ENCODE peak calls at places on chromosomes 5 and 9, in ten cellular contexts. I, O, G, Z, P, M, Q, K, D and Y are unnamed samples. For H3K9me3, the result is how much of the 10 kb centered on the place peaks cover.

GRCh38 chr9:82939451-82939850 is 123.5 kb downstream of the RASEF start:
- DNase-seq in I (peak), O (no peak), G (peak), Z (no peak), P (no peak), M (no peak), Q (peak), K (no peak), D (peak), Y (no peak)

GRCh38 chr9:16341176-16341575 is 529.3 kb downstream of the BNC2 start:
- DNase-seq in I (no peak), O (no peak), G (no peak), Z (no peak), P (no peak), M (no peak), Q (no peak), K (no peak), D (peak), Y (no peak)

GRCh38 chr9:135303280-135303647 is 176.3 kb upstream of the PPP1R26 start:
- DNase-seq in I (no peak), O (no peak), G (no peak), Z (no peak), P (no peak), M (no peak), Q (no peak), K (no peak), D (no peak), Y (no peak)

GRCh38 chr5:42691413-42691861 is 65.2 kb upstream of the CCDC152 start:
- DNase-seq in I (no peak), O (no peak), G (no peak), Z (peak), P (peak), M (no peak), Q (no peak), K (no peak), D (peak), Y (no peak)

GRCh38 chr5:178624626-178625546 is 2.0 kb downstream of the CLK4 start:
- DNase-seq in I (no peak), O (no peak), G (no peak), Z (peak), P (no peak), M (no peak), Q (no peak), K (no peak), D (peak), Y (peak)

GRCh38 chr5:177232761-177233160 is 70.8 kb downstream of the RAB24 start:
- DNase-seq in I (no peak), O (no peak), G (no peak), Z (peak), P (no peak), M (no peak), Q (no peak), K (no peak), D (peak), Y (no peak)

GRCh38 chr9:17422994-17423680 is 155.7 kb upstream of the SH3GL2 start:
- DNase-seq in I (no peak), O (peak), G (no peak), Z (peak), P (no peak), M (no peak), Q (peak), K (no peak), D (no peak), Y (no peak)

GRCh38 chr5:14208071-14209021 is 65.2 kb downstream of the TRIO start:
- DNase-seq in I (no peak), O (no peak), G (no peak), Z (peak), P (no peak), M (no peak), Q (peak), K (no peak), D (peak), Y (peak)

GRCh38 chr9:100087218-100087617 is 11.6 kb downstream of the ERP44 start:
- DNase-seq in I (no peak), O (no peak), G (no peak), Z (peak), P (no peak), M (no peak), Q (no peak), K (no peak), D (peak), Y (peak)

GRCh38 chr5:146967646-146968045 is 89.1 kb upstream of the PPP2R2B start:
- DNase-seq in I (no peak), O (no peak), G (no peak), Z (no peak), P (no peak), M (no peak), Q (no peak), K (no peak), D (no peak), Y (no peak)

GRCh38 chr5:140145818-140146522 is 20.2 kb downstream of the IGIP start:
- DNase-seq in I (peak), O (peak), G (peak), Z (peak), P (peak), M (no peak), Q (peak), K (peak), D (peak), Y (no peak)

GRCh38 chr5:74433255-74434123 is 207.0 kb downstream of the ENC1 start:
- DNase-seq in I (peak), O (no peak), G (no peak), Z (no peak), P (no peak), M (no peak), Q (no peak), K (no peak), D (peak), Y (peak)

GRCh38 chr5:101720033-101720432 is 576.1 kb downstream of the SLCO4C1 start:
- DNase-seq in I (no peak), O (no peak), G (no peak), Z (no peak), P (no peak), M (no peak), Q (no peak), K (no peak), D (peak), Y (no peak)

GRCh38 chr5:32027717-32028321 is 146.3 kb downstream of the GOLPH3 start:
- DNase-seq in I (peak), O (peak), G (no peak), Z (peak), P (peak), M (peak), Q (peak), K (no peak), D (peak), Y (peak)

GRCh38 chr9:91933556-91934352 is 16.3 kb downstream of the ROR2 start:
- DNase-seq in I (no peak), O (no peak), G (no peak), Z (peak), P (no peak), M (no peak), Q (no peak), K (no peak), D (no peak), Y (no peak)

GRCh38 chr9:38059233-38059936 is 9.6 kb downstream of the SHB start:
- DNase-seq in I (no peak), O (no peak), G (no peak), Z (no peak), P (no peak), M (no peak), Q (no peak), K (no peak), D (no peak), Y (no peak)

GRCh38 chr9:137494550-137495351 is 35.6 kb upstream of the NSMF start:
- DNase-seq in I (no peak), O (no peak), G (no peak), Z (no peak), P (no peak), M (no peak), Q (peak), K (no peak), D (no peak), Y (no peak)

GRCh38 chr5:66144799-66145390 is 795 bp downstream of the SREK1 start:
- DNase-seq in I (no peak), O (no peak), G (no peak), Z (no peak), P (no peak), M (no peak), Q (no peak), K (no peak), D (no peak), Y (peak)

GRCh38 chr5:528625-529511 is 4.6 kb upstream of the SLC9A3 start:
- DNase-seq in I (no peak), O (no peak), G (no peak), Z (no peak), P (no peak), M (no peak), Q (no peak), K (no peak), D (no peak), Y (no peak)

GRCh38 chr9:79489241-79490000 is 82.3 kb upstream of the TLE4 start:
- DNase-seq in I (peak), O (no peak), G (peak), Z (peak), P (no peak), M (peak), Q (peak), K (no peak), D (peak), Y (peak)

GRCh38 chr9:87088192-87088591 is 140.9 kb upstream of the GAS1 start:
- DNase-seq in I (no peak), O (no peak), G (no peak), Z (no peak), P (no peak), M (no peak), Q (no peak), K (no peak), D (no peak), Y (no peak)

GRCh38 chr9:77588319-77588937 is 59.7 kb downstream of the GNA14 start:
- DNase-seq in I (peak), O (no peak), G (no peak), Z (peak), P (no peak), M (peak), Q (no peak), K (no peak), D (peak), Y (peak)

GRCh38 chr5:151086905-151087360 is 6.1 kb upstream of the TNIP1 start:
- DNase-seq in I (no peak), O (no peak), G (no peak), Z (no peak), P (no peak), M (no peak), Q (peak), K (peak), D (no peak), Y (peak)

GRCh38 chr9:126502417-126503332 is 111.1 kb upstream of the LMX1B start:
- DNase-seq in I (no peak), O (no peak), G (no peak), Z (no peak), P (no peak), M (no peak), Q (no peak), K (no peak), D (no peak), Y (peak)

GRCh38 chr5:29758986-29759421 is 1434.5 kb upstream of the CDH6 start:
- DNase-seq in I (no peak), O (no peak), G (no peak), Z (no peak), P (no peak), M (no peak), Q (no peak), K (no peak), D (no peak), Y (no peak)

GRCh38 chr5:59503223-59503622 is 390.3 kb downstream of the PDE4D start:
- DNase-seq in I (no peak), O (no peak), G (no peak), Z (no peak), P (no peak), M (no peak), Q (no peak), K (no peak), D (no peak), Y (no peak)

GRCh38 chr5:131640043-131640856 is 5.2 kb upstream of the RAPGEF6 start:
- DNase-seq in I (no peak), O (no peak), G (no peak), Z (no peak), P (no peak), M (no peak), Q (no peak), K (peak), D (peak), Y (no peak)

GRCh38 chr9:111542497-111543254 is 17.7 kb downstream of the ZNF483 start:
- DNase-seq in I (no peak), O (no peak), G (no peak), Z (peak), P (no peak), M (no peak), Q (no peak), K (no peak), D (no peak), Y (no peak)
- H3K9me3 ChIP-seq in I (under half), O (under half), G (under half), Z (under half), P (half or more), M (half or more), Q (half or more), K (under half), D (half or more), Y (under half)

DNA sequence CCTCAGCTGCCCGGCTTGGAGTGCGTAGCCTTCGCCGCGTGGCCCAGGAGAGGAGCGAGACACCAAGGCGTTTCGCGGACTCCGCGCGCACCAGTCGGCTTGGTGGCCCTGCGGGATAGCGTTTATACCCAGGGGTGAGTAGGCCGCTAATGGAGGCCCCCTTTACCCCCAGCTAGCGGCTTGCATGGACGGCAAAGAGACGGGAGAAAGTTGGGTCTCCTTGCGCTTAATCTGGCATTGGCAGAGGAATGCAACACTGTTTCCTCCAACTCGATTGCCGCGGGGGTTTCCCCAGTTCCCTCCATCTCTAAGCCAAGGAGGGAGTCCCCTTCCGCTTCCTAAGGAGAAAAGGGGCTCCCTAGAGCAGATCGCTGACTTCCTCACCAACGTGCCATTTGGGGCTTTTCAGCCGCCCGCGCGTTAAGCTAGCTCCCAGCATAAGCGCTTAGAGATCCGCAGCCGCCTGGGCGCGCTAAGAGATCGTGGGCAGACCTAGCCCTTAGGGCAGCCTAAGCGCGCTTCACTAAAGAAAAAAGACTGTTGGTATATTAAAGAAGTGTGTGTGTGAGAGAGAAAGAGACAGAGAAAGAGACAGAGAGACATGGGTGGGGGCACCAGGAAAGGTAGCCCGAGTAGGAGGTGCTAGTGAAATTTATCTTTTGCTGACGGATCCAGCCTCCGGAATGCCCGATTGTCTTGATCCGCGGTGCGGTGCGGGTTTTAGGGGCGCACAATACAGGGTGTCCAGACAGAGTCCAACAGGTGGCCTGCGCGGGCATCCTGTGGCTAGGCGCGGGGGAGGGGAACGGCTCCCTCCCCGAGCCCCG is 597.9 kb upstream of the SGCD start:
- DNase-seq in I (no peak), O (no peak), G (no peak), Z (peak), P (no peak), M (no peak), Q (no peak), K (no peak), D (peak), Y (no peak)
- H3K4me3 ChIP-seq in I (no peak), O (no peak), G (no peak), Z (no peak), P (peak), M (peak), Q (peak), K (no peak), D (peak), Y (no peak)

DNA sequence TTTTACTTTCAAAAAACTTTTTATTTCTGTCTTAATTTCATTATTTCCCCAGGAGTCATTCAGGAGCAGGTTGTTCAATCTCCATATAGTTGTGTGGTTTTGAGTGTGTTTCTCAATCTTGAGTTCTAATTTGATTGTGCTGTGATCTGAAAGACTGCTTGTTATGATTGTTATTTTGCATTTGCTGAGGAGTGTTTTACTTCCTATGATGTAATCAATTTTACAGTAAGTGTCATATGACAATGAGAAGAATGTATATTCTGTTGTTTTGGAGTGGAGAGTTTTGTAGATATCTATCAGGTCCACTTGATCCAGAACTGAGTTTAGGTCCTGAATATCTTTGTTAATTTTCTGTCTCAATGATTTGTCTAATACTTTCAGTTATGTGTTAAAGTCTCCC is 706.9 kb upstream of the CTNND2 start:
- DNase-seq in I (no peak), O (no peak), G (no peak), Z (no peak), P (no peak), M (no peak), Q (no peak), K (no peak), D (no peak), Y (no peak)
- H3K9me3 ChIP-seq in I (under half), O (under half), G (under half), Z (under half), P (under half), M (under half), Q (under half), K (under half), D (under half), Y (under half)

GRCh38 chr5:33381243-33381642 is 59.5 kb upstream of the TARS1 start:
- DNase-seq in I (no peak), O (no peak), G (no peak), Z (no peak), P (no peak), M (no peak), Q (no peak), K (no peak), D (peak), Y (no peak)

GRCh38 chr5:33375900-33376299 is 64.9 kb upstream of the TARS1 start:
- DNase-seq in I (no peak), O (no peak), G (no peak), Z (no peak), P (no peak), M (no peak), Q (no peak), K (no peak), D (no peak), Y (no peak)

DNA sequence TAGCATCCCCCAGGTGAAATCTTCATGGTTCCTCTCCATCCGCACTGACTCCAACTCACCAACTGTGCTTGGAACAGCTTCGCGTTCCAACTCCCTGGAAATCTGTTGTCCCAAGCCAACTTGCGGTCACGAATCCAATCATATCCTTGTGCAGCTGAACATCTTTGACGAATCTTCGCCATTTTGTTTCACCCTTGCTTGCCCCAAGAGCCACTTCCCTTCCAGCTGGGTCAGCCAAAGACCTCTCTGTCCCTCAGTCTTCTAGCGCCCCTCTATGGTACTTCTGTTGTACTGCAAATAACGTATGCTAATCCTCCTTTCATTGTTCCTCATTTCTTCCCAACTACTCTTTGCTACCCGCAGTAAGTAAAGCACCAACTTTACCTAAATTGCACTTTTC is 61.0 kb upstream of the TARS1 start:
- DNase-seq in I (no peak), O (peak), G (no peak), Z (peak), P (no peak), M (peak), Q (no peak), K (no peak), D (peak), Y (peak)
- H3K4me3 ChIP-seq in I (no peak), O (no peak), G (no peak), Z (no peak), P (no peak), M (no peak), Q (no peak), K (no peak), D (no peak), Y (no peak)

GRCh38 chr5:141182248-141182647 is at the start of gene PCDHB16:
- DNase-seq in I (peak), O (no peak), G (peak), Z (peak), P (peak), M (peak), Q (no peak), K (no peak), D (peak), Y (no peak)

GRCh38 chr5:141192110-141192725 is at the start of gene PCDHB10:
- DNase-seq in I (peak), O (no peak), G (no peak), Z (peak), P (no peak), M (peak), Q (no peak), K (no peak), D (peak), Y (peak)

DNA sequence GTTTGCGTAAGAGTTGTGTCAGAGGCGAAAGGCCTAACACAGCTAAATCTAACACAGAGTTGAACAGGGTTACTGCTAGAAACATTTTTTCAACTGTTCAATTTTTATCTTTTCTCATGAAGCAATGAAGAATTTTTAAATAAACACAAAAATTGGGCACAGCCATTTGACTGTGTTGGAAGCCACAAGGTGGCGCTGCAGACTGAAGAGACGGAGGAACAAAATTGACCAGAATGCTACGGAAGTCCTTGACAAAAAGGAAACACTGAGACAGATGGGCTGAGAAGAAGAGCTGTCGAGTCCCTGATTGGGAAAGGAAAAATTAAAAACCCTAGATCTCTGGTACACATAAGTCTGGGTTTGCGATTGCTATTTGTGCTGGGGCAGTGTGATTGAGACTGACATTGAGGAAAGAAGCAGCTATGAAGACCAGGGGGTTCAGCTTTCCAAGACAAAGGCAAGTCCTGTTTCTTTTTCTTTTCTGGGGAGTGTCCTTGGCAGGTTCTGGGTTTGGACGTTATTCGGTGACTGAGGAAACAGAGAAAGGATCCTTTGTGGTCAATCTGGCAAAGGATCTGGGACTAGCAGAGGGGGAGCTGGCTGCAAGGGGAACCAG is at the start of gene PCDHB9:
- DNase-seq in I (peak), O (no peak), G (no peak), Z (peak), P (no peak), M (peak), Q (no peak), K (no peak), D (peak), Y (peak)
- H3K9me3 ChIP-seq in I (under half), O (under half), G (under half), Z (under half), P (half or more), M (under half), Q (under half), K (under half), D (under half), Y (under half)